ENCODE peak calls at places on chromosomes 11 and 22, in four cellular contexts. One of them, this sample, is unnamed.

GRCh38 chr11:2421996-2422395 is 21.4 kb downstream of the TSSC4 start:
- DNase-seq in A172: no peak
- DNase-seq in nucleus accumbens: no peak
- DNase-seq in CD4-positive, alpha-beta memory T cell: no peak
- DNase-seq in this sample: no peak

GRCh38 chr22:35477911-35478582 is 62.6 kb upstream of the RASD2 start:
- DNase-seq in CD4-positive, alpha-beta memory T cell: no peak
- DNase-seq in A172: peak
- DNase-seq in nucleus accumbens: no peak
- DNase-seq in this sample: peak

GRCh38 chr11:4495487-4495886 is 13.0 kb downstream of the OR52K1 start:
- DNase-seq in A172: peak
- DNase-seq in nucleus accumbens: no peak
- DNase-seq in CD4-positive, alpha-beta memory T cell: no peak
- DNase-seq in this sample: no peak

GRCh38 chr22:38402204-38402603 is 52.8 kb downstream of the KCNJ4 start:
- DNase-seq in nucleus accumbens: no peak
- DNase-seq in A172: no peak
- DNase-seq in CD4-positive, alpha-beta memory T cell: no peak
- DNase-seq in this sample: no peak

GRCh38 chr22:28025333-28025732 is 106.3 kb upstream of the PITPNB start:
- DNase-seq in nucleus accumbens: no peak
- DNase-seq in A172: no peak
- DNase-seq in CD4-positive, alpha-beta memory T cell: no peak
- DNase-seq in this sample: no peak

GRCh38 chr22:41517172-41518047 is 26.9 kb downstream of the POLR3H start:
- DNase-seq in CD4-positive, alpha-beta memory T cell: peak
- DNase-seq in A172: peak
- DNase-seq in nucleus accumbens: peak
- DNase-seq in this sample: peak

GRCh38 chr11:17267576-17267975 is 9.0 kb upstream of the NUCB2 start:
- DNase-seq in A172: peak
- DNase-seq in CD4-positive, alpha-beta memory T cell: no peak
- DNase-seq in nucleus accumbens: no peak
- DNase-seq in this sample: peak

GRCh38 chr11:15903246-15903645 is 453.1 kb downstream of the SOX6 start:
- DNase-seq in nucleus accumbens: no peak
- DNase-seq in A172: peak
- DNase-seq in CD4-positive, alpha-beta memory T cell: no peak
- DNase-seq in this sample: no peak

GRCh38 chr11:134438533-134438932 is 26.5 kb upstream of the B3GAT1 start:
- DNase-seq in CD4-positive, alpha-beta memory T cell: no peak
- DNase-seq in A172: no peak
- DNase-seq in nucleus accumbens: no peak
- DNase-seq in this sample: no peak

GRCh38 chr11:65438257-65439151 is 15.9 kb downstream of the NEAT1 start:
- DNase-seq in A172: peak
- DNase-seq in nucleus accumbens: no peak
- DNase-seq in CD4-positive, alpha-beta memory T cell: no peak
- DNase-seq in this sample: no peak

GRCh38 chr22:38706885-38707180 is 1.1 kb downstream of the GTPBP1 start:
- DNase-seq in CD4-positive, alpha-beta memory T cell: no peak
- DNase-seq in nucleus accumbens: no peak
- DNase-seq in A172: no peak
- DNase-seq in this sample: no peak

GRCh38 chr22:24153959-24154358 is 27.3 kb upstream of the SUSD2 start:
- DNase-seq in A172: no peak
- DNase-seq in CD4-positive, alpha-beta memory T cell: no peak
- DNase-seq in nucleus accumbens: no peak
- DNase-seq in this sample: no peak

GRCh38 chr11:60175860-60176275 is 7.0 kb downstream of the MS4A6A start:
- DNase-seq in A172: no peak
- DNase-seq in nucleus accumbens: no peak
- DNase-seq in CD4-positive, alpha-beta memory T cell: no peak
- DNase-seq in this sample: no peak

GRCh38 chr11:117875397-117876048 is 935 bp downstream of the FXYD6 start:
- DNase-seq in CD4-positive, alpha-beta memory T cell: peak
- DNase-seq in A172: no peak
- DNase-seq in nucleus accumbens: no peak
- DNase-seq in this sample: no peak

GRCh38 chr11:117816151-117816741 is 8.3 kb downstream of the FXYD2 start:
- DNase-seq in A172: peak
- DNase-seq in nucleus accumbens: no peak
- DNase-seq in CD4-positive, alpha-beta memory T cell: no peak
- DNase-seq in this sample: peak

GRCh38 chr11:125091247-125091876 is 20.1 kb downstream of the TMEM218 start:
- DNase-seq in nucleus accumbens: no peak
- DNase-seq in CD4-positive, alpha-beta memory T cell: no peak
- DNase-seq in A172: peak
- DNase-seq in this sample: peak

GRCh38 chr22:37228106-37229011 is 15.7 kb downstream of the RAC2 start:
- DNase-seq in CD4-positive, alpha-beta memory T cell: no peak
- DNase-seq in nucleus accumbens: no peak
- DNase-seq in A172: peak
- DNase-seq in this sample: peak

GRCh38 chr11:95968585-95968984 is 44.7 kb upstream of the MTMR2 start:
- DNase-seq in A172: no peak
- DNase-seq in CD4-positive, alpha-beta memory T cell: no peak
- DNase-seq in nucleus accumbens: no peak
- DNase-seq in this sample: no peak

GRCh38 chr11:98029832-98030231 is 990.9 kb upstream of the CNTN5 start:
- DNase-seq in CD4-positive, alpha-beta memory T cell: no peak
- DNase-seq in A172: no peak
- DNase-seq in nucleus accumbens: no peak
- DNase-seq in this sample: no peak